ENCODE peak calls at places on chromosomes 7 and 10, in six cellular contexts. One of them, this sample, is unnamed.

GRCh38 chr7:2553108-2553507 is 2.2 kb downstream of the BRAT1 start:
- DNase-seq in A549: no peak
- DNase-seq in HepG2: no peak
- DNase-seq in K562: no peak
- DNase-seq in endothelial cell of umbilical vein: no peak
- DNase-seq in H1: no peak
- DNase-seq in this sample: no peak

GRCh38 chr7:130131964-130132875 is 61.9 kb downstream of the KLHDC10 start:
- DNase-seq in K562: peak
- DNase-seq in H1: no peak
- DNase-seq in HepG2: no peak
- DNase-seq in A549: no peak
- DNase-seq in endothelial cell of umbilical vein: no peak
- DNase-seq in this sample: no peak

GRCh38 chr7:12322287-12322902 is 81.3 kb downstream of the VWDE start:
- DNase-seq in K562: no peak
- DNase-seq in HepG2: peak
- DNase-seq in H1: no peak
- DNase-seq in A549: no peak
- DNase-seq in endothelial cell of umbilical vein: peak
- DNase-seq in this sample: no peak

GRCh38 chr7:88132725-88133124 is 87.1 kb downstream of the SRI start:
- DNase-seq in A549: no peak
- DNase-seq in H1: no peak
- DNase-seq in HepG2: no peak
- DNase-seq in endothelial cell of umbilical vein: no peak
- DNase-seq in K562: no peak
- DNase-seq in this sample: no peak

GRCh38 chr10:112823007-112823406 is 127.0 kb upstream of the TCF7L2 start:
- DNase-seq in A549: no peak
- DNase-seq in H1: no peak
- DNase-seq in endothelial cell of umbilical vein: no peak
- DNase-seq in K562: no peak
- DNase-seq in HepG2: no peak
- DNase-seq in this sample: no peak

GRCh38 chr10:109456566-109457361 is 466.5 kb downstream of the XPNPEP1 start:
- DNase-seq in H1: no peak
- DNase-seq in K562: no peak
- DNase-seq in HepG2: no peak
- DNase-seq in endothelial cell of umbilical vein: no peak
- DNase-seq in A549: no peak
- DNase-seq in this sample: peak

GRCh38 chr10:37763132-37763531 is 94.3 kb downstream of the ZNF248 start:
- DNase-seq in H1: no peak
- DNase-seq in A549: no peak
- DNase-seq in HepG2: no peak
- DNase-seq in endothelial cell of umbilical vein: no peak
- DNase-seq in K562: no peak
- DNase-seq in this sample: no peak

GRCh38 chr7:1956611-1957470 is 275.9 kb downstream of the MAD1L1 start:
- DNase-seq in HepG2: no peak
- DNase-seq in H1: no peak
- DNase-seq in endothelial cell of umbilical vein: no peak
- DNase-seq in K562: no peak
- DNase-seq in A549: no peak
- DNase-seq in this sample: no peak

GRCh38 chr7:14457567-14458453 is 444.7 kb downstream of the DGKB start:
- DNase-seq in K562: peak
- DNase-seq in A549: peak
- DNase-seq in H1: peak
- DNase-seq in HepG2: peak
- DNase-seq in endothelial cell of umbilical vein: peak
- DNase-seq in this sample: peak

GRCh38 chr7:45692031-45692430 is 117.9 kb downstream of the ADCY1 start:
- DNase-seq in endothelial cell of umbilical vein: no peak
- DNase-seq in A549: no peak
- DNase-seq in H1: no peak
- DNase-seq in K562: no peak
- DNase-seq in HepG2: no peak
- DNase-seq in this sample: no peak

GRCh38 chr10:121668336-121669009 is 70.2 kb upstream of the FGFR2 start:
- DNase-seq in H1: peak
- DNase-seq in endothelial cell of umbilical vein: peak
- DNase-seq in A549: no peak
- DNase-seq in HepG2: no peak
- DNase-seq in K562: no peak
- DNase-seq in this sample: peak

GRCh38 chr7:158261362-158262235 is 326.0 kb downstream of the PTPRN2 start:
- DNase-seq in K562: no peak
- DNase-seq in endothelial cell of umbilical vein: no peak
- DNase-seq in A549: no peak
- DNase-seq in HepG2: no peak
- DNase-seq in H1: no peak
- DNase-seq in this sample: no peak

GRCh38 chr7:23133797-23134196 is 28.2 kb downstream of the KLHL7 start:
- DNase-seq in endothelial cell of umbilical vein: no peak
- DNase-seq in H1: no peak
- DNase-seq in A549: no peak
- DNase-seq in HepG2: no peak
- DNase-seq in K562: no peak
- DNase-seq in this sample: no peak

GRCh38 chr10:69958232-69958902 is 94.3 kb upstream of the MACROH2A2 start:
- DNase-seq in endothelial cell of umbilical vein: peak
- DNase-seq in HepG2: peak
- DNase-seq in H1: no peak
- DNase-seq in K562: peak
- DNase-seq in A549: peak
- DNase-seq in this sample: peak

GRCh38 chr7:65800890-65801341 is 72.0 kb upstream of the VKORC1L1 start:
- DNase-seq in A549: no peak
- DNase-seq in endothelial cell of umbilical vein: peak
- DNase-seq in H1: no peak
- DNase-seq in HepG2: no peak
- DNase-seq in K562: no peak
- DNase-seq in this sample: no peak

GRCh38 chr10:132524443-132525285 is 12.9 kb upstream of the INPP5A start:
- DNase-seq in HepG2: no peak
- DNase-seq in H1: no peak
- DNase-seq in A549: no peak
- DNase-seq in endothelial cell of umbilical vein: no peak
- DNase-seq in K562: no peak
- DNase-seq in this sample: peak

GRCh38 chr7:82443801-82444219 is 233 bp upstream of the CACNA2D1 start:
- DNase-seq in K562: no peak
- DNase-seq in A549: peak
- DNase-seq in H1: no peak
- DNase-seq in HepG2: no peak
- DNase-seq in endothelial cell of umbilical vein: peak
- DNase-seq in this sample: peak

GRCh38 chr10:36504752-36505151 is 620.6 kb upstream of the ANKRD30A start:
- DNase-seq in K562: no peak
- DNase-seq in endothelial cell of umbilical vein: peak
- DNase-seq in H1: no peak
- DNase-seq in HepG2: no peak
- DNase-seq in A549: no peak
- DNase-seq in this sample: no peak

GRCh38 chr7:101717986-101718746 is 89.1 kb upstream of the MYL10 start:
- DNase-seq in endothelial cell of umbilical vein: no peak
- DNase-seq in A549: no peak
- DNase-seq in HepG2: peak
- DNase-seq in H1: no peak
- DNase-seq in K562: peak
- DNase-seq in this sample: no peak

GRCh38 chr10:98296514-98296913 is 28.5 kb upstream of the LOXL4 start:
- DNase-seq in endothelial cell of umbilical vein: no peak
- DNase-seq in K562: no peak
- DNase-seq in A549: no peak
- DNase-seq in HepG2: no peak
- DNase-seq in H1: no peak
- DNase-seq in this sample: no peak

GRCh38 chr10:130696870-130697269 is 560.7 kb downstream of the GLRX3 start:
- DNase-seq in HepG2: no peak
- DNase-seq in A549: no peak
- DNase-seq in K562: no peak
- DNase-seq in H1: no peak
- DNase-seq in endothelial cell of umbilical vein: no peak
- DNase-seq in this sample: no peak

GRCh38 chr7:98192781-98193457 is 18.3 kb upstream of the BHLHA15 start:
- DNase-seq in K562: no peak
- DNase-seq in HepG2: no peak
- DNase-seq in A549: no peak
- DNase-seq in H1: no peak
- DNase-seq in endothelial cell of umbilical vein: no peak
- DNase-seq in this sample: no peak

GRCh38 chr10:113576853-113577252 is 24.0 kb downstream of the HABP2 start:
- DNase-seq in endothelial cell of umbilical vein: peak
- DNase-seq in HepG2: no peak
- DNase-seq in A549: no peak
- DNase-seq in H1: no peak
- DNase-seq in K562: peak
- DNase-seq in this sample: peak

GRCh38 chr10:131444862-131445461 is 133.4 kb upstream of the TCERG1L start:
- DNase-seq in HepG2: no peak
- DNase-seq in H1: no peak
- DNase-seq in A549: no peak
- DNase-seq in endothelial cell of umbilical vein: no peak
- DNase-seq in K562: no peak
- DNase-seq in this sample: no peak

GRCh38 chr7:34756691-34757090 is 98.7 kb downstream of the NPSR1 start:
- DNase-seq in H1: no peak
- DNase-seq in K562: no peak
- DNase-seq in HepG2: no peak
- DNase-seq in A549: no peak
- DNase-seq in endothelial cell of umbilical vein: no peak
- DNase-seq in this sample: no peak

GRCh38 chr7:26684447-26684846 is 179.9 kb downstream of the SKAP2 start:
- DNase-seq in K562: no peak
- DNase-seq in endothelial cell of umbilical vein: peak
- DNase-seq in A549: no peak
- DNase-seq in H1: no peak
- DNase-seq in HepG2: no peak
- DNase-seq in this sample: no peak
- TF ChIP-seq JUN in K562: no peak
- TF ChIP-seq JUN in endothelial cell of umbilical vein: no peak
- TF ChIP-seq JUN in A549: no peak
- TF ChIP-seq JUN in H1: no peak
- TF ChIP-seq JUN in HepG2: no peak
- TF ChIP-seq JUN in this sample: no peak

GRCh38 chr7:35906191-35906908 is 105.5 kb downstream of the SEPTIN7 start:
- DNase-seq in endothelial cell of umbilical vein: peak
- DNase-seq in H1: peak
- DNase-seq in HepG2: peak
- DNase-seq in K562: peak
- DNase-seq in A549: peak
- DNase-seq in this sample: peak
- TF ChIP-seq MAX in endothelial cell of umbilical vein: no peak
- TF ChIP-seq MAX in H1: no peak
- TF ChIP-seq MAX in HepG2: no peak
- TF ChIP-seq MAX in K562: no peak
- TF ChIP-seq MAX in A549: no peak
- TF ChIP-seq MAX in this sample: no peak

GRCh38 chr10:4144802-4145201 is 359.8 kb upstream of the KLF6 start:
- DNase-seq in A549: no peak
- DNase-seq in endothelial cell of umbilical vein: no peak
- DNase-seq in K562: no peak
- DNase-seq in HepG2: no peak
- DNase-seq in H1: no peak
- DNase-seq in this sample: no peak
- TF ChIP-seq JUN in A549: no peak
- TF ChIP-seq JUN in endothelial cell of umbilical vein: peak
- TF ChIP-seq JUN in K562: no peak
- TF ChIP-seq JUN in HepG2: no peak
- TF ChIP-seq JUN in H1: no peak
- TF ChIP-seq JUN in this sample: no peak

DNA sequence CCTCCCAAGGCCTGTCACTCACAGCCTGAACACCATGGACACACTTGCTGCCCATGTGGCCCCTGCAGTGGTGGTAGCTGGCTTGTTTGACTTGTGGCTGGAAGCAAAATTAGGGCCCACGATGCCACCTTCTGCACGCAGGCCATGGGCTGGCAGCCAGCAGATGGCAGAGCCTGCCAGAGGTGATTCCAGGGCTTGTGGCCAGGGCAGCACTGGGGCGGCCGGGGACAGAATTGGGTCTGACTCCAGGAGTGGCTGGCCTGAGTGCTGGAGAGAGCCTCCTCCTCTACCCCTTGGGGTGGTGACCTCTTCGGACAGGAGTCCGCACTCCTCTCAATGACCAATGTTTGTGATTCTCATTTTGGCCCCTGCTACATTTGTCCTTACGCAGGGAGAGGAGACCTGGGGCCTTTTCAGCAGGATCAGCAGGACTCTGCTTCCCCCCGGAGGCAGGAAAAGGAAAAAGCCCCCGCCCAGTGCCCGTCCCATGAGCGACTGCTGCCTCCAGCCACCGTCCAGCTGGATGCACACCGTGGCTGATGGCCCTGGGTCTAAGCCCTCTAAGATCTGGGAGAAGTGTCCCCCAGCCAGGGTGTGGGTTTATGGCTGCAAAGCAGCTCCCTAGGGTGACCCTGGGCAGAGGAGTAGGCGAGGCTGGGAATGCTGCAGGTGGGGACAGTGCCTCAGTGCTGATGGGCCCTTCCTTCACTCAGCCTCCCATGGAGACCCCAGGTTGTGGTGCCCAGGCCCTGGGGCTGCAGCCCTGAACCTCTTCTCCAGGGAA is 26.5 kb downstream of the DNAJB12 start:
- DNase-seq in endothelial cell of umbilical vein: peak
- DNase-seq in H1: no peak
- DNase-seq in K562: peak
- DNase-seq in A549: peak
- DNase-seq in HepG2: peak
- DNase-seq in this sample: peak
- TF ChIP-seq MAX in endothelial cell of umbilical vein: no peak
- TF ChIP-seq MAX in H1: no peak
- TF ChIP-seq MAX in K562: no peak
- TF ChIP-seq MAX in A549: peak
- TF ChIP-seq MAX in HepG2: no peak
- TF ChIP-seq MAX in this sample: no peak

GRCh38 chr10:59107147-59107546 is 69.3 kb upstream of the PHYHIPL start:
- DNase-seq in H1: no peak
- DNase-seq in endothelial cell of umbilical vein: no peak
- DNase-seq in HepG2: peak
- DNase-seq in A549: no peak
- DNase-seq in K562: no peak
- DNase-seq in this sample: no peak

GRCh38 chr10:59109826-59110225 is 66.6 kb upstream of the PHYHIPL start:
- DNase-seq in HepG2: no peak
- DNase-seq in K562: no peak
- DNase-seq in endothelial cell of umbilical vein: no peak
- DNase-seq in A549: no peak
- DNase-seq in H1: no peak
- DNase-seq in this sample: no peak

GRCh38 chr10:59106441-59106840 is 70.0 kb upstream of the PHYHIPL start:
- DNase-seq in H1: no peak
- DNase-seq in HepG2: no peak
- DNase-seq in endothelial cell of umbilical vein: no peak
- DNase-seq in K562: no peak
- DNase-seq in A549: no peak
- DNase-seq in this sample: no peak

GRCh38 chr10:59108296-59108695 is 68.1 kb upstream of the PHYHIPL start:
- DNase-seq in endothelial cell of umbilical vein: no peak
- DNase-seq in K562: no peak
- DNase-seq in A549: no peak
- DNase-seq in HepG2: peak
- DNase-seq in H1: no peak
- DNase-seq in this sample: no peak

GRCh38 chr10:59108886-59109288 is 67.6 kb upstream of the PHYHIPL start:
- DNase-seq in HepG2: peak
- DNase-seq in H1: no peak
- DNase-seq in endothelial cell of umbilical vein: no peak
- DNase-seq in A549: no peak
- DNase-seq in K562: no peak
- DNase-seq in this sample: no peak
- TF ChIP-seq JUN in HepG2: no peak
- TF ChIP-seq JUN in H1: no peak
- TF ChIP-seq JUN in endothelial cell of umbilical vein: no peak
- TF ChIP-seq JUN in A549: no peak
- TF ChIP-seq JUN in K562: no peak
- TF ChIP-seq JUN in this sample: no peak